ENCODE peak calls at places on chromosomes 2 and 18, in six cellular contexts. One of them, this sample, is unnamed.

GRCh38 chr18:74124642-74125041 is 23.0 kb downstream of the FBXO15 start:
- DNase-seq in mesendoderm: no peak
- DNase-seq in neuronal stem cell: no peak
- DNase-seq in trophoblast cell: no peak
- DNase-seq in H1: no peak
- DNase-seq in IMR-90: no peak
- DNase-seq in this sample: no peak

GRCh38 chr2:37389984-37390765 is 45.7 kb downstream of the QPCT start:
- DNase-seq in mesendoderm: peak; percentile 97
- DNase-seq in neuronal stem cell: no peak
- DNase-seq in trophoblast cell: peak; percentile 81
- DNase-seq in H1: peak; percentile 15
- DNase-seq in IMR-90: peak; percentile 96
- DNase-seq in this sample: peak; percentile 92

GRCh38 chr2:82027901-82028570 is 1723.5 kb upstream of the LRRTM1 start:
- DNase-seq in mesendoderm: no peak
- DNase-seq in neuronal stem cell: no peak
- DNase-seq in trophoblast cell: no peak
- DNase-seq in H1: no peak
- DNase-seq in IMR-90: no peak
- DNase-seq in this sample: no peak

GRCh38 chr18:75314606-75315005 is 104.0 kb downstream of the TSHZ1 start:
- DNase-seq in mesendoderm: no peak
- DNase-seq in neuronal stem cell: no peak
- DNase-seq in trophoblast cell: no peak
- DNase-seq in H1: no peak
- DNase-seq in IMR-90: no peak
- DNase-seq in this sample: no peak

GRCh38 chr2:25159947-25160346 is 8.4 kb downstream of the POMC start:
- DNase-seq in mesendoderm: peak; percentile 92
- DNase-seq in neuronal stem cell: no peak
- DNase-seq in trophoblast cell: peak; percentile 71
- DNase-seq in H1: no peak
- DNase-seq in IMR-90: peak; percentile 18
- DNase-seq in this sample: peak; percentile 48

GRCh38 chr18:59502222-59502898 is 143.3 kb upstream of the LMAN1 start:
- DNase-seq in mesendoderm: no peak
- DNase-seq in neuronal stem cell: no peak
- DNase-seq in trophoblast cell: no peak
- DNase-seq in H1: no peak
- DNase-seq in IMR-90: peak; percentile 94
- DNase-seq in this sample: peak; percentile 72

GRCh38 chr2:10658041-10658913 is 31.5 kb downstream of the NOL10 start:
- DNase-seq in mesendoderm: no peak
- DNase-seq in neuronal stem cell: no peak
- DNase-seq in trophoblast cell: no peak
- DNase-seq in H1: no peak
- DNase-seq in IMR-90: peak; percentile 82
- DNase-seq in this sample: peak; percentile 72

GRCh38 chr2:95024306-95024880 is 1.1 kb upstream of the MAL start:
- DNase-seq in mesendoderm: no peak
- DNase-seq in neuronal stem cell: no peak
- DNase-seq in trophoblast cell: no peak
- DNase-seq in H1: no peak
- DNase-seq in IMR-90: no peak
- DNase-seq in this sample: no peak

GRCh38 chr2:127638361-127639110 is 7.4 kb upstream of the GPR17 start:
- DNase-seq in mesendoderm: peak; percentile 93
- DNase-seq in neuronal stem cell: no peak
- DNase-seq in trophoblast cell: peak; percentile 36
- DNase-seq in H1: peak; percentile 41
- DNase-seq in IMR-90: no peak
- DNase-seq in this sample: peak; percentile 35

GRCh38 chr2:222959358-222959757 is 92.6 kb upstream of the KCNE4 start:
- DNase-seq in mesendoderm: peak; percentile 97
- DNase-seq in neuronal stem cell: no peak
- DNase-seq in trophoblast cell: peak; percentile 94
- DNase-seq in H1: peak; percentile 71
- DNase-seq in IMR-90: peak; percentile 87
- DNase-seq in this sample: peak; percentile 79

GRCh38 chr2:19810637-19811036 is 91.1 kb downstream of the TTC32 start:
- DNase-seq in mesendoderm: no peak
- DNase-seq in neuronal stem cell: no peak
- DNase-seq in trophoblast cell: no peak
- DNase-seq in H1: no peak
- DNase-seq in IMR-90: peak; percentile 48
- DNase-seq in this sample: peak; percentile 56

GRCh38 chr2:124485659-124486058 is 460.6 kb downstream of the CNTNAP5 start:
- DNase-seq in mesendoderm: no peak
- DNase-seq in neuronal stem cell: no peak
- DNase-seq in trophoblast cell: no peak
- DNase-seq in H1: no peak
- DNase-seq in IMR-90: no peak
- DNase-seq in this sample: no peak

GRCh38 chr18:24187049-24187448 is 48.2 kb downstream of the CABYR start:
- DNase-seq in mesendoderm: no peak
- DNase-seq in neuronal stem cell: no peak
- DNase-seq in trophoblast cell: no peak
- DNase-seq in H1: no peak
- DNase-seq in IMR-90: no peak
- DNase-seq in this sample: no peak

GRCh38 chr2:142557391-142557790 is 320.1 kb upstream of the KYNU start:
- DNase-seq in mesendoderm: no peak
- DNase-seq in neuronal stem cell: no peak
- DNase-seq in trophoblast cell: no peak
- DNase-seq in H1: no peak
- DNase-seq in IMR-90: no peak
- DNase-seq in this sample: peak; percentile 55

GRCh38 chr2:8028436-8028835 is 653.4 kb upstream of the ID2 start:
- DNase-seq in mesendoderm: no peak
- DNase-seq in neuronal stem cell: no peak
- DNase-seq in trophoblast cell: no peak
- DNase-seq in H1: no peak
- DNase-seq in IMR-90: no peak
- DNase-seq in this sample: no peak

GRCh38 chr2:239206851-239207250 is 194.0 kb downstream of the HDAC4 start:
- DNase-seq in mesendoderm: no peak
- DNase-seq in neuronal stem cell: no peak
- DNase-seq in trophoblast cell: no peak
- DNase-seq in H1: no peak
- DNase-seq in IMR-90: no peak
- DNase-seq in this sample: no peak

GRCh38 chr18:72056171-72056570 is 488.0 kb downstream of the CBLN2 start:
- DNase-seq in mesendoderm: no peak
- DNase-seq in neuronal stem cell: no peak
- DNase-seq in trophoblast cell: no peak
- DNase-seq in H1: no peak
- DNase-seq in IMR-90: no peak
- DNase-seq in this sample: no peak

GRCh38 chr18:49520661-49521145 is 33.7 kb upstream of the C18orf32 start:
- DNase-seq in mesendoderm: no peak
- DNase-seq in neuronal stem cell: no peak
- DNase-seq in trophoblast cell: peak; percentile 54
- DNase-seq in H1: no peak
- DNase-seq in IMR-90: peak; percentile 11
- DNase-seq in this sample: no peak

GRCh38 chr2:95760839-95761525 is 169.2 kb downstream of the TRIM43 start:
- DNase-seq in mesendoderm: no peak
- DNase-seq in neuronal stem cell: no peak
- DNase-seq in trophoblast cell: peak; percentile 25
- DNase-seq in H1: no peak
- DNase-seq in IMR-90: peak; percentile 88
- DNase-seq in this sample: no peak

GRCh38 chr2:128638741-128639477 is 320.2 kb upstream of the HS6ST1 start:
- DNase-seq in mesendoderm: peak; percentile 99
- DNase-seq in neuronal stem cell: peak; percentile 93
- DNase-seq in trophoblast cell: no peak
- DNase-seq in H1: peak; percentile 88
- DNase-seq in IMR-90: no peak
- DNase-seq in this sample: no peak
- H3K4ac ChIP-seq in mesendoderm: peak overlapping the region; percentile 77
- H3K4ac ChIP-seq in neuronal stem cell: no peak overlapping the region
- H3K4ac ChIP-seq in trophoblast cell: no peak overlapping the region
- H3K4ac ChIP-seq in H1: peak overlapping the region; percentile 69
- H3K4ac ChIP-seq in IMR-90: no peak overlapping the region
- H3K4ac ChIP-seq in this sample: no peak overlapping the region

DNA sequence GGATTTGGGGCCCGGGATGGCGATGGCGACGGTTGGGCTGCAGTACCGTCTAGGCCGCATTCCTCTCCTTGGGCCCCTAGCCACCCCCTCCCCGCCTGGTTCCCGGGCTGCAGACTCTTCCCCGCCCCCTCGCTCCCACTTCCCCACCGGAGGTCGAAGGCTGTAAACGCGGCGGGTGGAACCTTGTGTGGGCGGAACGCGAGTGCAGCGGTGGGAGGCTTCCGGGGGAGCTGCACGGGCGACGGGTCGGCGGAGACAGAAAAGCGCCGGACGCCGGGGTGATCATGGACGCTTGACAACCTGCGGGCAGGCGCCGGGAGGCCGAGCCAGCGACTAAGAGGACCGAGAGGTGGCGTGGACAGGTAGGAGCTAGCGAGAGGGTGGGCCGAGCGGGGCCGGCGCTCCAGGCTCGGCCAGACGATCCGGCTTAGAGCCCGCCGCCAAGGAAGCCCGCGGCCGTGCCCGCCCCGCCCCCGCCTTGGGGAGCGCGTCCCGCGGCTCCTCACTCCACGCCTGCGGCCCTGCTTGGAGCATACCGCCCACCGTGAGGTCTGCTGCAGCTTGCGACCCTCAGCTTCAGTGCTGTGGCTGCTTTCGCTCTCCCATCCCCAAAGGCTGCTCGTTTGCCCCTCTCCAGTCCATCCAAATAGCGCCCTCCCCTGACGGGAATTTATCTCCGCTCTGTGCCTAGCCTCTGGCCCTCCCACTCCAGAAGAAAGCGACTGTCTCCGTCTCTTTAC is at the start of gene COPS7B:
- DNase-seq in mesendoderm: peak; percentile 97
- DNase-seq in neuronal stem cell: peak; percentile 89
- DNase-seq in trophoblast cell: peak; percentile 61
- DNase-seq in H1: peak; percentile 77
- DNase-seq in IMR-90: peak; percentile 72
- DNase-seq in this sample: peak; percentile 82
- H4K8ac ChIP-seq in mesendoderm: no peak within 1 kb of the TSS
- H4K8ac ChIP-seq in neuronal stem cell: no peak within 1 kb of the TSS
- H4K8ac ChIP-seq in trophoblast cell: peak within 1 kb of the TSS; percentile 98
- H4K8ac ChIP-seq in H1: peak within 1 kb of the TSS; percentile 96
- H4K8ac ChIP-seq in IMR-90: peak within 1 kb of the TSS; percentile 100
- H4K8ac ChIP-seq in this sample: peak within 1 kb of the TSS; percentile 94

DNA sequence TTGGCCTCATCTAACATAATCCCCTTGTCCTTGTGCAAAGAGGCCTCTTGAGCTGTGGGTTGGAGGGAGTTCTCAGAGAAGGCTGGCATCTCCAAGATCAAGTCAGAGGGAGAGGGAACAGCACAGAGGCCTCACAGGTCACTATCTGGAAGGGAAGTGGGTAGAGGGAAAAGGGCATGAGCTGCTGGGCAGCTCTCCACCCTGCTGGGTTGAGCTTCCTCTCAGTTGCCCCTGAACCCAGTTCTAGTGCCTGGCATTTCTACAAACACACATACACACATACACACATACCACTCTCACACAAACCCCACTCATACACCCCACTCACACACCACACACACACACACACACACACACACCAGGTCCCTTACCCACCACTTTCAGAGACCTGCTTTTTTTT is 30.3 kb upstream of the RMP24 start:
- DNase-seq in mesendoderm: no peak
- DNase-seq in neuronal stem cell: no peak
- DNase-seq in trophoblast cell: no peak
- DNase-seq in H1: no peak
- DNase-seq in IMR-90: no peak
- DNase-seq in this sample: no peak
- H3K36me3 ChIP-seq in mesendoderm: no peaks in the 10 kb centered on the region
- H3K36me3 ChIP-seq in neuronal stem cell: no peaks in the 10 kb centered on the region
- H3K36me3 ChIP-seq in trophoblast cell: no peaks in the 10 kb centered on the region
- H3K36me3 ChIP-seq in H1: no peaks in the 10 kb centered on the region
- H3K36me3 ChIP-seq in IMR-90: no peaks in the 10 kb centered on the region
- H3K36me3 ChIP-seq in this sample: no peaks in the 10 kb centered on the region

DNA sequence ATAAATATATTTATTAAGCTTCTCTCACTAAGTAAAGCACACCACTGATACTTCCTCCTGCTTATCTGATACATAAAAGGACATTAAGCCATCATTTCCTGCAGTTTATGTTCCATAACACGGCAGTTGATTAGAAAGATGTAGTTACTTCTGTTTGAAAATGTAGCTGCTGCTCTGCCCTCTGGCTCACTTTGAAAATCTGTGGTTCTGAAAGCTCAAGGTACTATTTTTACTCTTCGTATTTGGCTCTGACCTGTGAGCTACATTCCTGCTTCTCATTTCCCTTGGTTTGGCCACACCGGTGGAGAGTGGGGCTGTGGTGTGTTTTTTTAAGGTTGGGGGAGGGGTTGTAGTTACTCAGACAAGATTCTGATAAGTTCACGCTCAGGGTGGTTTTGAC is 12.8 kb upstream of the TTN start:
- DNase-seq in mesendoderm: no peak
- DNase-seq in neuronal stem cell: no peak
- DNase-seq in trophoblast cell: no peak
- DNase-seq in H1: no peak
- DNase-seq in IMR-90: no peak
- DNase-seq in this sample: no peak
- H3K4ac ChIP-seq in mesendoderm: no peak overlapping the region
- H3K4ac ChIP-seq in neuronal stem cell: no peak overlapping the region
- H3K4ac ChIP-seq in trophoblast cell: no peak overlapping the region
- H3K4ac ChIP-seq in H1: no peak overlapping the region
- H3K4ac ChIP-seq in IMR-90: no peak overlapping the region
- H3K4ac ChIP-seq in this sample: no peak overlapping the region

GRCh38 chr2:111705206-111705605 is 178.8 kb downstream of the ANAPC1 start:
- DNase-seq in mesendoderm: no peak
- DNase-seq in neuronal stem cell: no peak
- DNase-seq in trophoblast cell: no peak
- DNase-seq in H1: no peak
- DNase-seq in IMR-90: no peak
- DNase-seq in this sample: no peak
- H4K8ac ChIP-seq in mesendoderm: no peak overlapping the region
- H4K8ac ChIP-seq in neuronal stem cell: no peak overlapping the region
- H4K8ac ChIP-seq in trophoblast cell: no peak overlapping the region
- H4K8ac ChIP-seq in H1: peak overlapping the region; percentile 7
- H4K8ac ChIP-seq in IMR-90: no peak overlapping the region
- H4K8ac ChIP-seq in this sample: peak overlapping the region; percentile 32